ENCODE peak calls at places on chromosome 11, in nine cellular contexts. Y, D, R, Q, C, P, U, M and A are unnamed samples.

GRCh38 chr11:61735391-61735790 is 17.0 kb upstream of the MYRF start:
- DNase-seq in Y (no peak), D (no peak), R (no peak), Q (no peak), C (no peak), P (no peak), U (no peak), M (no peak), A (no peak)

GRCh38 chr11:76218449-76219206 is 12.3 kb upstream of the WNT11 start:
- DNase-seq in Y (no peak), D (no peak), R (no peak), Q (no peak), C (no peak), P (no peak), U (no peak), M (no peak), A (no peak)

GRCh38 chr11:34155057-34155758 is 49.8 kb downstream of the NAT10 start:
- DNase-seq in Y (no peak), D (no peak), R (no peak), Q (no peak), C (no peak), P (no peak), U (no peak), M (no peak), A (no peak)

GRCh38 chr11:15864021-15864805 is 492.1 kb downstream of the SOX6 start:
- DNase-seq in Y (no peak), D (no peak), R (no peak), Q (no peak), C (no peak), P (no peak), U (no peak), M (no peak), A (peak)

GRCh38 chr11:2199466-2200341 is 28.1 kb upstream of the TH start:
- DNase-seq in Y (no peak), D (no peak), R (no peak), Q (no peak), C (no peak), P (no peak), U (no peak), M (no peak), A (no peak)

GRCh38 chr11:117410238-117410637 is 82.6 kb downstream of the CEP164 start:
- DNase-seq in Y (no peak), D (no peak), R (no peak), Q (no peak), C (no peak), P (no peak), U (no peak), M (no peak), A (peak)

GRCh38 chr11:64637346-64638016 is 46.5 kb downstream of the SLC22A12 start:
- DNase-seq in Y (no peak), D (peak), R (no peak), Q (no peak), C (no peak), P (no peak), U (no peak), M (no peak), A (no peak)

GRCh38 chr11:45379162-45379863 is 93.2 kb upstream of the SYT13 start:
- DNase-seq in Y (no peak), D (no peak), R (no peak), Q (no peak), C (no peak), P (no peak), U (no peak), M (no peak), A (peak)

GRCh38 chr11:75184757-75185156 is 33.9 kb downstream of the SLCO2B1 start:
- DNase-seq in Y (no peak), D (no peak), R (no peak), Q (no peak), C (no peak), P (no peak), U (no peak), M (no peak), A (no peak)

GRCh38 chr11:130178441-130178971 is 18.9 kb downstream of the ST14 start:
- DNase-seq in Y (no peak), D (no peak), R (no peak), Q (no peak), C (no peak), P (no peak), U (peak), M (peak), A (no peak)

GRCh38 chr11:21810650-21811049 is 382.2 kb upstream of the ANO5 start:
- DNase-seq in Y (no peak), D (no peak), R (no peak), Q (peak), C (no peak), P (no peak), U (no peak), M (peak), A (no peak)

GRCh38 chr11:72223615-72224586 is 666 bp upstream of the INPPL1 start:
- DNase-seq in Y (peak), D (peak), R (peak), Q (peak), C (no peak), P (peak), U (peak), M (peak), A (no peak)